ENCODE peak calls at places on chromosomes 3 and 15, in four cellular contexts. One of them, this sample, is unnamed.

GRCh38 chr3:50427255-50427654 is 67.9 kb upstream of the TMEM115 start:
- DNase-seq in esophagus muscularis mucosa: no peak
- DNase-seq in osteocyte: no peak
- DNase-seq in RWPE2: no peak
- DNase-seq in this sample: no peak

GRCh38 chr3:55490194-55490913 is 3.2 kb upstream of the WNT5A start:
- DNase-seq in osteocyte: no peak
- DNase-seq in esophagus muscularis mucosa: peak
- DNase-seq in RWPE2: no peak
- DNase-seq in this sample: no peak

GRCh38 chr3:27657404-27657803 is 64.7 kb downstream of the EOMES start:
- DNase-seq in osteocyte: no peak
- DNase-seq in esophagus muscularis mucosa: no peak
- DNase-seq in RWPE2: no peak
- DNase-seq in this sample: no peak

GRCh38 chr15:87816811-87817210 is 439.7 kb downstream of the NTRK3 start:
- DNase-seq in esophagus muscularis mucosa: peak
- DNase-seq in osteocyte: no peak
- DNase-seq in RWPE2: peak
- DNase-seq in this sample: no peak

GRCh38 chr3:128149632-128150031 is 3.6 kb upstream of the EEFSEC start:
- DNase-seq in osteocyte: peak
- DNase-seq in esophagus muscularis mucosa: no peak
- DNase-seq in RWPE2: no peak
- DNase-seq in this sample: no peak

GRCh38 chr15:67862771-67863441 is 23.1 kb upstream of the RNU6-1 start:
- DNase-seq in esophagus muscularis mucosa: no peak
- DNase-seq in RWPE2: no peak
- DNase-seq in osteocyte: no peak
- DNase-seq in this sample: no peak

GRCh38 chr15:33201376-33202189 is 7.1 kb upstream of the FMN1 start:
- DNase-seq in esophagus muscularis mucosa: peak
- DNase-seq in RWPE2: peak
- DNase-seq in osteocyte: no peak
- DNase-seq in this sample: no peak

GRCh38 chr15:73697033-73697467 is 12.9 kb downstream of the CD276 start:
- DNase-seq in esophagus muscularis mucosa: peak
- DNase-seq in RWPE2: peak
- DNase-seq in osteocyte: no peak
- DNase-seq in this sample: peak

GRCh38 chr3:15300318-15301078 is 31.9 kb downstream of the SH3BP5 start:
- DNase-seq in RWPE2: peak
- DNase-seq in esophagus muscularis mucosa: no peak
- DNase-seq in osteocyte: no peak
- DNase-seq in this sample: no peak

GRCh38 chr3:127654374-127654773 is 18.4 kb upstream of the ABTB1 start:
- DNase-seq in esophagus muscularis mucosa: no peak
- DNase-seq in RWPE2: no peak
- DNase-seq in osteocyte: no peak
- DNase-seq in this sample: no peak

GRCh38 chr15:35874260-35874905 is 328.4 kb upstream of the DPH6 start:
- DNase-seq in RWPE2: peak
- DNase-seq in esophagus muscularis mucosa: no peak
- DNase-seq in osteocyte: no peak
- DNase-seq in this sample: no peak

GRCh38 chr15:29107291-29107890 is 162.2 kb downstream of the NSMCE3 start:
- DNase-seq in esophagus muscularis mucosa: no peak
- DNase-seq in RWPE2: peak
- DNase-seq in osteocyte: no peak
- DNase-seq in this sample: peak

GRCh38 chr15:100731259-100732156 is 129.1 kb downstream of the ASB7 start:
- DNase-seq in osteocyte: peak
- DNase-seq in esophagus muscularis mucosa: peak
- DNase-seq in RWPE2: no peak
- DNase-seq in this sample: no peak

GRCh38 chr15:72426753-72427152 is 28.6 kb downstream of the TMEM202 start:
- DNase-seq in osteocyte: no peak
- DNase-seq in esophagus muscularis mucosa: no peak
- DNase-seq in RWPE2: no peak
- DNase-seq in this sample: no peak

GRCh38 chr3:58404396-58404795 is 29.2 kb downstream of the PDHB start:
- DNase-seq in esophagus muscularis mucosa: no peak
- DNase-seq in osteocyte: no peak
- DNase-seq in RWPE2: no peak
- DNase-seq in this sample: no peak

GRCh38 chr3:183381179-183381578 is 47.2 kb downstream of the MCF2L2 start:
- DNase-seq in osteocyte: no peak
- DNase-seq in esophagus muscularis mucosa: no peak
- DNase-seq in RWPE2: no peak
- DNase-seq in this sample: no peak

GRCh38 chr3:89533320-89533719 is 425.9 kb downstream of the EPHA3 start:
- DNase-seq in osteocyte: no peak
- DNase-seq in esophagus muscularis mucosa: no peak
- DNase-seq in RWPE2: no peak
- DNase-seq in this sample: no peak

GRCh38 chr3:117101697-117102096 is 392.1 kb downstream of the TUSC7 start:
- DNase-seq in RWPE2: no peak
- DNase-seq in osteocyte: no peak
- DNase-seq in esophagus muscularis mucosa: no peak
- DNase-seq in this sample: no peak

GRCh38 chr3:149879872-149880271 is 66.9 kb downstream of the RNF13 start:
- DNase-seq in RWPE2: no peak
- DNase-seq in osteocyte: no peak
- DNase-seq in esophagus muscularis mucosa: no peak
- DNase-seq in this sample: no peak

GRCh38 chr15:89599021-89599420 is 23.8 kb downstream of the TICRR start:
- DNase-seq in RWPE2: no peak
- DNase-seq in esophagus muscularis mucosa: no peak
- DNase-seq in osteocyte: no peak
- DNase-seq in this sample: no peak

GRCh38 chr3:138396752-138397410 is 37.5 kb upstream of the ESYT3 start:
- DNase-seq in osteocyte: no peak
- DNase-seq in RWPE2: no peak
- DNase-seq in esophagus muscularis mucosa: no peak
- DNase-seq in this sample: no peak

GRCh38 chr3:134883697-134884385 is 88.8 kb downstream of the EPHB1 start:
- DNase-seq in osteocyte: no peak
- DNase-seq in RWPE2: no peak
- DNase-seq in esophagus muscularis mucosa: no peak
- DNase-seq in this sample: no peak

GRCh38 chr3:57556459-57557087 is 499 bp downstream of the PDE12 start:
- DNase-seq in osteocyte: no peak
- DNase-seq in RWPE2: peak
- DNase-seq in esophagus muscularis mucosa: no peak
- DNase-seq in this sample: no peak

GRCh38 chr15:52392008-52392687 is 96.5 kb upstream of the MYO5C start:
- DNase-seq in RWPE2: no peak
- DNase-seq in esophagus muscularis mucosa: no peak
- DNase-seq in osteocyte: no peak
- DNase-seq in this sample: no peak

GRCh38 chr3:155093261-155093660 is 13.1 kb downstream of the MME start:
- DNase-seq in esophagus muscularis mucosa: no peak
- DNase-seq in RWPE2: no peak
- DNase-seq in osteocyte: no peak
- DNase-seq in this sample: no peak

GRCh38 chr3:46860381-46861292 is 2.6 kb downstream of the MYL3 start:
- DNase-seq in esophagus muscularis mucosa: no peak
- DNase-seq in osteocyte: no peak
- DNase-seq in RWPE2: peak
- DNase-seq in this sample: peak
- TF ChIP-seq CTCF in esophagus muscularis mucosa: no peak
- TF ChIP-seq CTCF in osteocyte: peak
- TF ChIP-seq CTCF in RWPE2: peak
- TF ChIP-seq CTCF in this sample: peak

GRCh38 chr3:126372413-126373145 is 15.4 kb upstream of the KLF15 start:
- DNase-seq in osteocyte: no peak
- DNase-seq in RWPE2: peak
- DNase-seq in esophagus muscularis mucosa: no peak
- DNase-seq in this sample: peak
- TF ChIP-seq CTCF in osteocyte: no peak
- TF ChIP-seq CTCF in RWPE2: no peak
- TF ChIP-seq CTCF in esophagus muscularis mucosa: no peak
- TF ChIP-seq CTCF in this sample: no peak

DNA sequence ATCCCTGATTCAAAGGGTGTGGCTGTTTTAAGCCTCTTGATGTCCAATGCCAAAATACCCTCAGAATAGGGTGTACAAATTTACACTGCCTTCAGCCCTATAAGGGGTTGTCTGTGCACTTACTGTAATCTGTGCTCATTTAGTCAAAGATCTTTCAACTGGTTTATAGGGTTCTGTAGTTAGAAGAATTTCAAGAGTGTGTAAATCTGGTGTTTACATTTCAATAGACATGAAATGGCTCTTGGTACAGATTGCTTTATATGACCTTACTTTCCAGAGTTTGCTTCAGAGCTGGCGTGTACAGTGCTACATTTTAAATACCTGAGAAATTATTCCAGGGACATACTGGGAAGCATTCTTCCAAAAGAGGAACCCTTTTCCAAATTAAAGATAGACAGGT is 399.3 kb downstream of the FOXP1 start:
- DNase-seq in esophagus muscularis mucosa: no peak
- DNase-seq in RWPE2: no peak
- DNase-seq in osteocyte: no peak
- DNase-seq in this sample: no peak
- TF ChIP-seq CTCF in esophagus muscularis mucosa: no peak
- TF ChIP-seq CTCF in RWPE2: no peak
- TF ChIP-seq CTCF in osteocyte: no peak
- TF ChIP-seq CTCF in this sample: no peak

GRCh38 chr15:41512078-41512394 is 1.6 kb downstream of the LTK start:
- DNase-seq in RWPE2: no peak
- DNase-seq in osteocyte: no peak
- DNase-seq in esophagus muscularis mucosa: no peak
- DNase-seq in this sample: no peak

GRCh38 chr15:41510728-41511127 is 2.9 kb downstream of the LTK start:
- DNase-seq in RWPE2: no peak
- DNase-seq in osteocyte: no peak
- DNase-seq in esophagus muscularis mucosa: no peak
- DNase-seq in this sample: no peak

GRCh38 chr15:41512512-41513281 is 930 bp downstream of the LTK start:
- DNase-seq in esophagus muscularis mucosa: no peak
- DNase-seq in osteocyte: no peak
- DNase-seq in RWPE2: no peak
- DNase-seq in this sample: no peak

GRCh38 chr15:41513282-41514227 is at the start of gene LTK:
- DNase-seq in esophagus muscularis mucosa: no peak
- DNase-seq in osteocyte: no peak
- DNase-seq in RWPE2: no peak
- DNase-seq in this sample: no peak

DNA sequence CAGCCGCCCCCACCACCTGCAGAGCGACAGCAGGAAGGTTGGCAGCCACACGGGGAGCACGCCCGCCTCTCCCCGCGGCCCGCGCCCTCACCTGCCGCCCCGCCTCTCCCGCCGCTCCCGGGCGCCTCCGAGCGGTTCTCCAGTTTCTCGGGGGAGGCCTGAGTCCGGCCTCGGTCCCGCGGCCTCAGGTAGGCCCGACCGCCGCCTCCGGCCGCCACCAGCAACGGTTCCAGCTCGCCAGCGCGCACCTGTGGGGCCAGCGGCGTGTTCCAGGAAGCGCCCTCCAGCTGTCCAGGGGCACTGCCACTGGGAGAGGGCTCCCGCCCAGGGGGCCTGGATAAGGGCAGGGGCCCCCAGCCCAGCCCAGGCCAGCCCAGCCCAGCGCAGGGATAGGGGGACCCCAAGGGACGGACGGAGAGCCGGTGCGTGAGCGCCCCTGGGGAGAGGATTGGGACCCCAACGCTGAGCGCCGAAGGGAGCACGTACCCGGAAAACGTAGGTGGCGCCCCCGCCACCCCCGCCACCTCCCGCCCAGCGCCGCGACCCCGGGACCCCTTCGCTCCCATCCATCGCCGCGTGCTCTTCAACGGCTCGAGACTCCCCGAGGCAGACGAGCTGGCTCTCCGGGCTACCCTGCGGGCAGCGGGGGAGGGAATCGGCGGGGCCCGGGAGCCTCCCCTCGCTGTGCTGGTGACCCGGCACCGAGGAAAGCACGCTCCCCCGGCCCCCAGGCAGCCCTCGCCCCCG is 2.1 kb downstream of the LTK start:
- DNase-seq in RWPE2: no peak
- DNase-seq in esophagus muscularis mucosa: no peak
- DNase-seq in osteocyte: no peak
- DNase-seq in this sample: no peak
- TF ChIP-seq CTCF in RWPE2: no peak
- TF ChIP-seq CTCF in esophagus muscularis mucosa: no peak
- TF ChIP-seq CTCF in osteocyte: no peak
- TF ChIP-seq CTCF in this sample: no peak

GRCh38 chr3:39065197-39065596 is 13.4 kb downstream of the WDR48 start:
- DNase-seq in esophagus muscularis mucosa: no peak
- DNase-seq in osteocyte: no peak
- DNase-seq in RWPE2: no peak
- DNase-seq in this sample: no peak
- TF ChIP-seq CTCF in esophagus muscularis mucosa: no peak
- TF ChIP-seq CTCF in osteocyte: peak
- TF ChIP-seq CTCF in RWPE2: no peak
- TF ChIP-seq CTCF in this sample: peak

DNA sequence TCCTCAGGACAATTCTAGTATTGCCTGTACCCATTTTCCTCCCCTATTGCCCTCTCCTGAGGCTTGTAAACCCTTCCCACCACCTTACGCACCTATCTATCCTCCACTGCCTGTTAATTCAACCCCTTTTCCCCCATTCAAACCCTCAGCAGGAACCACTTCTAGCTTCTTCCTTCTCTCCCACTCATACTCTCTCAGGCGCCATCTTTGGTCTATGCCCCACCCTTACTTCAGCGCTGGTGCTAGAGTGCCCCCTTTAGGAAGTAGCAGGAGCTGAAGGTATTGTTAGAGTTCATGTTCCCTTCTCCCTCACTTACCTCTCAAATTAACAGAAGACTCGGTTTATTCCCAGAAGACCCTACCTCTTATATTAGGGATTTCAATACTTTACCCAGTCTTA is 121.8 kb upstream of the NLGN1 start:
- DNase-seq in RWPE2: no peak
- DNase-seq in osteocyte: no peak
- DNase-seq in esophagus muscularis mucosa: no peak
- DNase-seq in this sample: no peak
- TF ChIP-seq CTCF in RWPE2: no peak
- TF ChIP-seq CTCF in osteocyte: no peak
- TF ChIP-seq CTCF in esophagus muscularis mucosa: no peak
- TF ChIP-seq CTCF in this sample: no peak

This sample was measured in chondrocyte.